ENCODE peak calls at places on chromosomes 5 and 9, in five cellular contexts. Q, O, N, K and T are unnamed samples.
A peak's percentile ranks its signal among the peaks of the same experiment; 100 is the strongest.

GRCh38 chr5:179955062-179955461 is 47.4 kb upstream of the TBC1D9B start:
- DNase-seq in Q (no peak), O (no peak), N (no peak), K (no peak), T (no peak)

GRCh38 chr9:99127372-99128132 is 22.6 kb downstream of the TGFBR1 start:
- DNase-seq in Q (no peak), O (no peak), N (no peak), K (no peak), T (no peak)

GRCh38 chr9:75265525-75265972 is 177.2 kb downstream of the OSTF1 start:
- DNase-seq in Q (no peak), O (peak; percentile 38), N (peak; percentile 54), K (peak; percentile 15), T (no peak)

GRCh38 chr5:133957591-133957990 is 10.8 kb downstream of the C5orf15 start:
- DNase-seq in Q (no peak), O (no peak), N (no peak), K (no peak), T (no peak)

GRCh38 chr9:129125478-129125877 is 14.3 kb downstream of the PTPA start:
- DNase-seq in Q (no peak), O (no peak), N (no peak), K (no peak), T (no peak)

GRCh38 chr9:6305954-6306563 is 22.1 kb upstream of the TPD52L3 start:
- DNase-seq in Q (no peak), O (no peak), N (no peak), K (no peak), T (no peak)

GRCh38 chr5:16994576-16994975 is 58.5 kb upstream of the MYO10 start:
- DNase-seq in Q (no peak), O (no peak), N (no peak), K (no peak), T (no peak)

GRCh38 chr5:179697108-179697507 is 1.7 kb upstream of the CANX start:
- DNase-seq in Q (no peak), O (no peak), N (no peak), K (no peak), T (no peak)

GRCh38 chr5:79613571-79613970 is 1.3 kb downstream of the TENT2 start:
- DNase-seq in Q (no peak), O (no peak), N (no peak), K (no peak), T (no peak)

GRCh38 chr5:2739360-2740050 is 12.0 kb downstream of the IRX2 start:
- DNase-seq in Q (peak; percentile 59), O (peak; percentile 59), N (no peak), K (no peak), T (no peak)

GRCh38 chr9:129983891-129984290 is 59.1 kb downstream of the FNBP1 start:
- DNase-seq in Q (no peak), O (no peak), N (no peak), K (no peak), T (no peak)

GRCh38 chr5:169970911-169971436 is 9.3 kb downstream of the INSYN2B start:
- DNase-seq in Q (peak; percentile 78), O (no peak), N (no peak), K (no peak), T (no peak)
- TF ChIP-seq POLR2A in Q (no peak), O (no peak), N (no peak), K (no peak), T (no peak)

GRCh38 chr5:120535900-120536299 is 71.8 kb downstream of the PRR16 start:
- DNase-seq in Q (no peak), O (no peak), N (no peak), K (no peak), T (no peak)

GRCh38 chr5:120529386-120529785 is 65.3 kb downstream of the PRR16 start:
- DNase-seq in Q (no peak), O (no peak), N (no peak), K (no peak), T (no peak)

GRCh38 chr5:120532835-120533234 is 68.7 kb downstream of the PRR16 start:
- DNase-seq in Q (no peak), O (no peak), N (no peak), K (no peak), T (no peak)

GRCh38 chr5:120531215-120531614 is 67.1 kb downstream of the PRR16 start:
- DNase-seq in Q (no peak), O (no peak), N (no peak), K (no peak), T (no peak)

DNA sequence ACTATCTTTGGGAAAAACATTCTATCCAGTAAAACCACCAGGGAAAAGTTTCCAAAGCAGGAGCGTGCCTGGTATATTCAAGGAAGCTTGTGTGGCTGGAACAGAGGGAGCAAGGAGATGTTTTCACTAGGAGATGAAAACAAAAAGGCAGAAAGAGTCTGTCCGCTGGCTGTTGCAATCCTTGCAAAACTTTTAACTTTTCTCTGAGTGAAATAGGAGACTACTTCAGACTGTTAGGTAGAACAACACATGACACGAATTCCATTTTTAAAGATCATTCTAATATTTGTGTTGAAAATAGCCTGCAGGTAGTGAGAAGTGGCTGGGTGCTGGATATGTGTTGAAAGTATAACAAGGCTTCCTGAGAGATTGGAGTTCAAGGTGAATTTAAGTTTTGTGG is 69.5 kb downstream of the PRR16 start:
- DNase-seq in Q (no peak), O (no peak), N (no peak), K (no peak), T (no peak)
- TF ChIP-seq POLR2AphosphoS5 in Q (no peak), O (no peak), N (no peak), K (no peak), T (no peak)

GRCh38 chr5:54458221-54458620 is 2.7 kb downstream of the HSPB3 start:
- DNase-seq in Q (no peak), O (no peak), N (no peak), K (no peak), T (no peak)

GRCh38 chr5:54453091-54453490 is 2.4 kb upstream of the HSPB3 start:
- DNase-seq in Q (no peak), O (no peak), N (no peak), K (no peak), T (no peak)

GRCh38 chr5:54454602-54455001 is 897 bp upstream of the HSPB3 start:
- DNase-seq in Q (no peak), O (no peak), N (no peak), K (no peak), T (no peak)

GRCh38 chr5:54457094-54457531 is 1.6 kb downstream of the HSPB3 start:
- DNase-seq in Q (no peak), O (peak; percentile 37), N (peak; percentile 10), K (no peak), T (no peak)

DNA sequence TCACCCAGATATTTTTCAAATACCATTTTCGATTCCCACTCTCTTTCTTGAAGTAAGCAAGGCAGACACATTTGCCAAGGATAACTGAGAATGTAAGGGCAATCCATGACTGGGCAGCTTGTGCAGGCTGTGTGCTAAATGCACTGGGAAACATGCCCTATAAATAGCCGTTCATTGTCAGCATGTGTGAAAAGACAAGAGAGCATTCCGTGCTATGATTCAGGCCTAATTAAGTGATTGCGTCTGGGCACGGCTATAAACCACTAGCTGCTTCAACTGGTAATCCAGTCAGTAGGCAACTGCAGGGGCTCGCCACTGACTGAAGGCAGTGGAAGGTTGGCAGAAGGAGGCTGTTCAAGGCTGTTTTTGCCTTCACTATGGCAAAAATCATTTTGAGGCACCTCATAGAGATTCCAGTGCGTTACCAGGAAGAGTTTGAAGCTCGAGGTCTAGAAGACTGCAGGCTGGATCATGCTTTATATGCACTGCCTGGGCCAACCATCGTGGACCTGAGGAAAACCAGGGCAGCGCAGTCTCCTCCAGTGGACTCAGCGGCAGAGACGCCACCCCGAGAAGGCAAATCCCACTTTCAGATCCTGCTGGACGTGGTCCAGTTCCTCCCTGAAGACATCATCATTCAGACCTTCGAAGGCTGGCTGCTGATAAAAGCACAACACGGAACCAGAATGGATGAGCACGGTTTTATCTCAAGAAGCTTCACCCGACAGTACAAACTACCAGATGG is at the start of gene HSPB3:
- DNase-seq in Q (no peak), O (no peak), N (peak; percentile 22), K (no peak), T (no peak)
- TF ChIP-seq POLR2A in Q (no peak), O (no peak), N (peak; percentile 34), K (no peak), T (no peak)

DNA sequence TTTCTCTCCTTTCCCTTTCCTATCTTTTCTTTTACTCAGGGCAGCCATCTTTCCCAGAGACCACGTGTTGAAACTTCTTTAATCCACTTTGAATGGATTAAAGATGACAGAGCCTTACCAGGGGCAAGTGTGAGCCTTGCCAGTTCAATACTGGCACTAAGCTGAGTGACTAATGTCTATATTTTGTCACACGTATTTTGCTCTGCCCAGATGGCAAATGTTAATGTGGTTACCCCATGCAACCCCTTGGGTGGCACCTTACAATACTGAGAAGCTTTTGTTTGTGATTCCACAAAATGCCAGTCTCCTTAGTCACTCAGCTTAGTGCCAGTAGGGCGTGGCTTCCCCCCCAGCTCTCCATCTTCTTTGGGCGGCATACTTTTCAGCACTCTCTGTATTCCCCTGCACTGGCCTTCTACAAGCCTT is 24.8 kb downstream of the ANXA1 start:
- DNase-seq in Q (no peak), O (no peak), N (no peak), K (no peak), T (no peak)
- TF ChIP-seq POLR2AphosphoS5 in Q (no peak), O (peak; percentile 14), N (no peak), K (no peak), T (no peak)

GRCh38 chr5:172091956-172092732 is 85.7 kb upstream of the FBXW11 start:
- DNase-seq in Q (no peak), O (no peak), N (no peak), K (no peak), T (no peak)
- TF ChIP-seq POLR2A in Q (no peak), O (no peak), N (no peak), K (no peak), T (no peak)

GRCh38 chr9:105062222-105062850 is 134.4 kb upstream of the ABCA1 start:
- DNase-seq in Q (no peak), O (no peak), N (no peak), K (no peak), T (no peak)

GRCh38 chr9:105066265-105066865 is 138.4 kb upstream of the ABCA1 start:
- DNase-seq in Q (peak; percentile 19), O (no peak), N (no peak), K (no peak), T (no peak)

GRCh38 chr9:105063665-105064247 is 135.8 kb upstream of the ABCA1 start:
- DNase-seq in Q (no peak), O (no peak), N (peak; percentile 18), K (no peak), T (no peak)

GRCh38 chr9:105065119-105066088 is 137.4 kb upstream of the ABCA1 start:
- DNase-seq in Q (no peak), O (peak; percentile 31), N (no peak), K (no peak), T (no peak)

DNA sequence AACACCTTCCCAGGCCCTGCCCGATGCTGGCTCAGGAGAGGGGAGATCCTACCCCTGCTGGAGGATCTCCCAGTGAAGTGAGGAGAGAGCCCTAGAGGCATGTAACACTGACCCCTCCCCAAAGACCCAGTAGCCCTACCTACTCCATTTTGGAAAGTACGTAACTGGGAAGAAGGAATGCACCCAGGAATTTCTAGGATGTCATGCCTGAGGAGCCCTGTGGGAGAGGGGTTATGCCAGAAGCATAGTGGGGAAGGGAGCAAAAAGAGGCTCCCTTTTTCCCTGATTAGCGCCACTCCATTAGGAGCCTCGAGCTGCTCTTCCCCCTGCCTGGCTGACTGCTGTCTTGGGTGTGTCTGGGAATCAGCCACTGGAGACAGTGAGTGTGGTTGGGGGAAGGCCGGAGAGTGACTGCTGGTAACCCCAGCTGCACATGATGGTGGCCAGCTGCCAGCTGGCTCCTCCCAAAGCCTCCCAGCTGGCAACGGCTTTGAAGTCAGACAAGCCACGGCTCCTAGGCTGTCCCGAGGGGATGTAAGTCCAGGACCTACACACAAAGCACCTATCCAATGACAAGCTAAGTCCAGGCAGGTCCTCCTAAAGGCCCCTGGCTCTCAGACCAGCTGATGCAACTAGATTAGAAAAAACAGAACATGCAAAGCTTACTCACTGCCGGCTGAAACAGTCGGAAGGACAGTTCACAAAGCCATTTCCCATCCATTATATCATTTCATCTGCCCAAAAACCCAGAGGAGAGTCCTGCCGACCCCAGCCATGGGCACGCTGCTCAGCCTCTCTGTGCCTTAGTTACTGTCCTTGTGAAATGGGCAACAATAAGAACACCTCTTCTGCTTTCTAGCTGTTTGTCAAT is 136.5 kb upstream of the ABCA1 start:
- DNase-seq in Q (peak; percentile 89), O (peak; percentile 91), N (peak; percentile 93), K (peak; percentile 91), T (peak; percentile 98)
- TF ChIP-seq POLR2AphosphoS5 in Q (peak; percentile 76), O (peak; percentile 83), N (peak; percentile 77), K (peak; percentile 85), T (peak; percentile 90)